ENCODE peak calls at places on chromosomes 16 and 17, in four cellular contexts. W is neural progenitor cell, C is endothelial cell of umbilical vein, P is GM23248. Z is an unnamed sample.
A peak's percentile ranks its signal among the peaks of the same experiment; 100 is the strongest.

GRCh38 chr16:56998861-56999260 is 9.5 kb downstream of the NLRC5 start:
- DNase-seq in W (peak; percentile 43), C (no peak), P (no peak), Z (no peak)

GRCh38 chr17:2138768-2139167 is 83.9 kb downstream of the HIC1 start:
- DNase-seq in P (peak; percentile 51), C (peak; percentile 50), W (no peak), Z (peak; percentile 55)

GRCh38 chr17:43410557-43411368 is 12.0 kb downstream of the ARL4D start:
- DNase-seq in C (no peak), W (no peak), P (peak; percentile 50), Z (no peak)

GRCh38 chr16:48082516-48082915 is 73.3 kb downstream of the ABCC12 start:
- DNase-seq in W (no peak), P (peak; percentile 60), C (no peak), Z (peak; percentile 90)

GRCh38 chr17:39608601-39609000 is 881 bp upstream of the NEUROD2 start:
- DNase-seq in C (no peak), P (no peak), W (no peak), Z (no peak)

GRCh38 chr16:3963203-3963602 is 82.7 kb upstream of the CREBBP start:
- DNase-seq in W (no peak), C (no peak), P (peak; percentile 20), Z (no peak)

GRCh38 chr16:9235837-9236236 is 144.4 kb downstream of the HAPSTR1 start:
- DNase-seq in C (no peak), P (no peak), W (no peak), Z (no peak)

GRCh38 chr17:78791840-78792709 is 10.0 kb upstream of the CYTH1 start:
- DNase-seq in C (no peak), P (no peak), W (no peak), Z (no peak)

GRCh38 chr16:27973678-27974077 is 89.8 kb downstream of the GSG1L start:
- DNase-seq in C (no peak), P (no peak), W (no peak), Z (no peak)

GRCh38 chr16:35564148-35564547 is 2104.7 kb downstream of the TP53TG3F start:
- DNase-seq in C (no peak), W (no peak), P (no peak), Z (no peak)
- H3K9me3 ChIP-seq in C (peaks cover 11% of the 10 kb centered on the region), W (peaks cover 3% of the 10 kb centered on the region), P (no peaks in the 10 kb centered on the region), Z (peaks cover 9% of the 10 kb centered on the region)

DNA sequence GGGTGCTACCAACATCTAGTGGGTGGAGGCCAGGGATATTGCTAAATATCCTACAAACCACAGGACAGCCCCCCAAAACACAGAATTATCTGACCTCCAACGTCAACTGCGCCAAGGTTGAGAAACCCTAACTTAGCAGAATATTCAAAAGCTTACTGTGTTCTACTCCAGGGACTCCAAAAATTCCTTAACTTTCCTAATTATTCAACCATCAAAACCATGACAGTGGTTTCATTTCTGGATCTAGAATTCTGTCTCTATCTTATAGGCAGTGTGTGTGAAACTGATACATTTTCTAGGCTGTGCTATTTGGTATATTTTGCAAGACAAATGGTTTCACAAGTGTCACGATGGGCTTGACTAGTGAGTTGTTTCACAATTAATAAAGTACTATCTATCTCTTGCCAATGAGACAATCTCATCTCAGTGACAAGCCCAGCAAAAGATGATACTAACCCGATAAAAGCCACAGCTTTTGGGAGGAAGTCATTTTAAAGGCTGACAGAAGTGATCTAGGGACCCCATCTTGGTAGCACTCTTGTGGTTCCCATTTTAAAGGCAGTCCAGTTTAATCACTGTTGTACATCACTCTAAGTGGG is 14.6 kb downstream of the TXNDC11 start:
- DNase-seq in P (no peak), C (no peak), W (no peak), Z (no peak)
- H3K9ac ChIP-seq in P (no peak overlapping the region), C (no peak overlapping the region), W (no peak overlapping the region), Z (no peak overlapping the region)

DNA sequence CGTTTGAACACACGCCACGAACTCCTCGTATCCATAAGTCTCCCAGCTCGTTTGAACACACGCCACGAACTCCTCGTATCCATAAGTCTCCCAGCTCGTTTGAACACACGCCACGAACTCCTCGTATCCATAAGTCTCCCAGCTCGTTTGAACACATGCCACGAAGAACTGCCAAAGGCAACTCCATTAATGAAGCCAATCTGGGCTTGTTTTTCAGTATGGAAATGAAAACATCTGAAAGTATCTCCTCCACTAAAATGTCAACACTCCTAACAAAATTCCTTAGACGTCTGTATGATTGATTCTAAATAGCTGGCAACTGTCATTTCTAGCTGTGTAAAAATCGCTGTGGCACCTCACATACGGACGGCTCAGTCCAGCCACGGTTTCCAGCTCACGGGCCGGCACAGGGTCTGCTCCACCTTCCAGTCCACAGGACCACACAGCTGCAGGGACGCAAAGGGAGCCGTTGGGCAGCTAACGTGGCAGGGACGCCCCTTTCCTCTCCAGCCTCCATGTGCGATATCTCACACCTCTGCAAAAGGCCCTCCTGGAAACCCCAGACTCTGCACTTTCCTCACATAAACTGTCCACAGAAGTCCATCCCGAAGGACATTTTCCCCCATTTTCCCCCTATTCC is 67.1 kb upstream of the METRNL start:
- DNase-seq in C (no peak), P (no peak), W (no peak), Z (no peak)
- TF ChIP-seq EZH2 in C (no peak), P (no peak), W (no peak), Z (no peak)

GRCh38 chr16:80129791-80130190 is 411.0 kb upstream of the DYNLRB2 start:
- DNase-seq in C (no peak), P (no peak), W (no peak), Z (no peak)
- H3K9me3 ChIP-seq in C (no peaks in the 10 kb centered on the region), P (no peaks in the 10 kb centered on the region), W (no peaks in the 10 kb centered on the region), Z (no peaks in the 10 kb centered on the region)

Z was measured in astrocyte.